ENCODE peak calls at places on chromosomes 1 and 21, in four cellular contexts. One of them, this sample, is unnamed.

GRCh38 chr1:155645648-155646047 is 35.6 kb downstream of the MSTO1 start:
- DNase-seq in H1: no peak
- DNase-seq in SK-N-SH: no peak
- DNase-seq in GM12891: no peak
- DNase-seq in this sample: no peak

GRCh38 chr1:17119076-17119743 is at the start of gene PADI2:
- DNase-seq in SK-N-SH: peak
- DNase-seq in H1: no peak
- DNase-seq in GM12891: peak
- DNase-seq in this sample: peak

GRCh38 chr1:243706563-243706962 is 143.5 kb downstream of the AKT3 start:
- DNase-seq in H1: no peak
- DNase-seq in SK-N-SH: no peak
- DNase-seq in GM12891: no peak
- DNase-seq in this sample: no peak

GRCh38 chr1:219125342-219125741 is 48.3 kb upstream of the LYPLAL1 start:
- DNase-seq in H1: no peak
- DNase-seq in SK-N-SH: no peak
- DNase-seq in GM12891: no peak
- DNase-seq in this sample: no peak

GRCh38 chr1:160474392-160475242 is 48.4 kb downstream of the SLAMF6 start:
- DNase-seq in GM12891: no peak
- DNase-seq in H1: no peak
- DNase-seq in SK-N-SH: no peak
- DNase-seq in this sample: no peak

GRCh38 chr21:35035581-35035980 is 13.5 kb downstream of the RUNX1 start:
- DNase-seq in SK-N-SH: no peak
- DNase-seq in H1: no peak
- DNase-seq in GM12891: no peak
- DNase-seq in this sample: no peak

GRCh38 chr1:221527886-221528634 is 213.8 kb downstream of the DUSP10 start:
- DNase-seq in SK-N-SH: no peak
- DNase-seq in GM12891: no peak
- DNase-seq in H1: no peak
- DNase-seq in this sample: no peak

GRCh38 chr21:36841866-36842265 is 124.6 kb downstream of the HLCS start:
- DNase-seq in SK-N-SH: no peak
- DNase-seq in H1: no peak
- DNase-seq in GM12891: no peak
- DNase-seq in this sample: no peak

GRCh38 chr1:220905650-220906560 is 26.7 kb downstream of the HLX start:
- DNase-seq in SK-N-SH: no peak
- DNase-seq in GM12891: no peak
- DNase-seq in H1: no peak
- DNase-seq in this sample: no peak

GRCh38 chr1:32291145-32291707 is 657 bp upstream of the HDAC1 start:
- DNase-seq in SK-N-SH: no peak
- DNase-seq in H1: no peak
- DNase-seq in GM12891: no peak
- DNase-seq in this sample: no peak

GRCh38 chr1:47481936-47482335 is 44.1 kb downstream of the FOXD2 start:
- DNase-seq in SK-N-SH: no peak
- DNase-seq in GM12891: no peak
- DNase-seq in H1: no peak
- DNase-seq in this sample: no peak

GRCh38 chr21:32137266-32137665 is 141.6 kb downstream of the MIS18A start:
- DNase-seq in SK-N-SH: no peak
- DNase-seq in H1: no peak
- DNase-seq in GM12891: no peak
- DNase-seq in this sample: no peak

GRCh38 chr21:41631564-41632461 is 123.9 kb upstream of the TMPRSS2 start:
- DNase-seq in GM12891: no peak
- DNase-seq in SK-N-SH: no peak
- DNase-seq in H1: no peak
- DNase-seq in this sample: no peak

GRCh38 chr1:220487297-220487820 is 40.6 kb upstream of the MARK1 start:
- DNase-seq in SK-N-SH: no peak
- DNase-seq in H1: no peak
- DNase-seq in GM12891: no peak
- DNase-seq in this sample: no peak

DNA sequence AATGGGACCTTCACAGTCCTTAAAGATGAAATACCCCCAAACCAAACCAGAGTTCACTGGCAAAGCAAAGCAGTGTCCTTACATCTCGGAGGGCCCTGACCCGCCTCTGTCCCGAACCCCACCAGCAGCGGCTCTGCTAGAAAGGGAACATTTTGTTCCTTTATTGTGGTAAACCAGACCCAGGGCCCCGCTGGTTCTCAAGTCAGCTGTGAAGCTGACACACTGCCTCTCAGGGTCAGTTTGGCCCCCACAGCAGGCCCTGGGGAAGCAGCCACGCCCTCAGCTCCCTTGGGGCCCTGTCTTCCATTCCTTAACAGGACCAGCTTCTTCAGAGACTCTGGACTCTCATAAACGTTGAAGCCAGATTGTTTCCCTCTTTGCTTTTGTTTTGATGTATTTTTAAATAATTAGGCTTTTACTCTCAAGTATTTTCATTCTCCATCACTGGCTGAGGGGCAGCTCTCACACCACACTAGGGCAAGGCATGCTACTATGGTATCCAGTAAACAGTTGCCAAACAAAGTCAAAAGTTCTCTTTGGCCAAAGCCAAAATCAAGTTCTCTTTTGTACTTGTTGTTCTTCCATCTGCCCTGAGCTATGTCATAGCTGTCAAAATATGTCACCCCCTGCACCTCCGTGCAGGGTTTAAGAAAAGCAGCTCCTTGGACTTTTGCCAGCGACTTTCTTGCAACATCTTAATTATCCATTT is 61.1 kb upstream of the ANGPTL1 start:
- DNase-seq in H1: no peak
- DNase-seq in SK-N-SH: no peak
- DNase-seq in GM12891: no peak
- DNase-seq in this sample: no peak
- TF ChIP-seq TAF1 in H1: no peak
- TF ChIP-seq TAF1 in SK-N-SH: no peak
- TF ChIP-seq TAF1 in GM12891: no peak
- TF ChIP-seq TAF1 in this sample: no peak

GRCh38 chr1:169509354-169509753 is 23.6 kb upstream of the SLC19A2 start:
- DNase-seq in SK-N-SH: no peak
- DNase-seq in H1: no peak
- DNase-seq in GM12891: no peak
- DNase-seq in this sample: no peak
- TF ChIP-seq TAF1 in SK-N-SH: no peak
- TF ChIP-seq TAF1 in H1: no peak
- TF ChIP-seq TAF1 in GM12891: no peak
- TF ChIP-seq TAF1 in this sample: no peak

DNA sequence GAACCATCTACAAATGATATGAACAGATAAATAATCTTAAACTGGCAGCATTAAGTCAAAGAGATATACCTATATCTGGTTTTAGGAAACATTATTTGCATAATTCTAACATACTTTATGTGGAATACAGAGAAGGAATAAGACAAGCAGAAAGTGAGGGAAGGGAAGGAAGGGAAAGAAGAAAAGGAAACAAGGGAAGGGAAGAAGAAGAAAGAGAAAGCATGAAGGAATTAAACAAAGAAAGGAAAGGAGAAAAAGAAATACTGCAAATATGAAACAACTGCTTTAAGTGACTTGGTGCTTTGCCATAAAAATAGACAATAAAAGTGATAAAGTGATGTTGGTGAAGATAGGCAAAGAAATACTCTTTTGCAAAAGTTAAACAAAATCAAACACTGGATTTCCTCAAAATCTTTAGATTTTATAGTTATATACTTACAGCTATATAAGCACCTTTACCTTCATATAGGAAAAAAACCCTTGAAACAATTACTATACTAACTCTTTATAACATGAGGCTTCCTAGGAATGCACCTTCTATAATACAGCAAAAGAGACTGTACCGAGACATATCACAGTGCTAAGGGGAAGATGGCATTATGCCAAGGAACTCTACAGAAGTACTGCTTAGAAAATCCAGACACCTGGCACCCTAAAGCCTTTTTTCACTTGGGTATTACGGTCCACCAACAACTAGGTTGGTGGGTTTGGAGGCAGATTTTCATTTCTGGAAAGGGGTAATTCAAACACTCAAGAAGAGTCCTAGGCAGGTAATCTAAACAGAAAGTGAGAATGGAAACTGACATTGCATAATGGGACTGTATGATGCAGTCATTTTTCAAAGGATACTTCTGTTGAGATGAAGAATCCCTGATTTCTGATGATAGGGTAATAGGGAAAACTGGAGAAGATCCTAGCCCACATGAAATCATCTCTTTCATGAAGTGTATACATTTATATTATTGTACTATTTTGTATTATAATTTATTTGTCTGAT is 19.8 kb downstream of the SCMH1 start:
- DNase-seq in GM12891: no peak
- DNase-seq in SK-N-SH: no peak
- DNase-seq in H1: no peak
- DNase-seq in this sample: no peak
- TF ChIP-seq TAF1 in GM12891: no peak
- TF ChIP-seq TAF1 in SK-N-SH: no peak
- TF ChIP-seq TAF1 in H1: no peak
- TF ChIP-seq TAF1 in this sample: no peak

DNA sequence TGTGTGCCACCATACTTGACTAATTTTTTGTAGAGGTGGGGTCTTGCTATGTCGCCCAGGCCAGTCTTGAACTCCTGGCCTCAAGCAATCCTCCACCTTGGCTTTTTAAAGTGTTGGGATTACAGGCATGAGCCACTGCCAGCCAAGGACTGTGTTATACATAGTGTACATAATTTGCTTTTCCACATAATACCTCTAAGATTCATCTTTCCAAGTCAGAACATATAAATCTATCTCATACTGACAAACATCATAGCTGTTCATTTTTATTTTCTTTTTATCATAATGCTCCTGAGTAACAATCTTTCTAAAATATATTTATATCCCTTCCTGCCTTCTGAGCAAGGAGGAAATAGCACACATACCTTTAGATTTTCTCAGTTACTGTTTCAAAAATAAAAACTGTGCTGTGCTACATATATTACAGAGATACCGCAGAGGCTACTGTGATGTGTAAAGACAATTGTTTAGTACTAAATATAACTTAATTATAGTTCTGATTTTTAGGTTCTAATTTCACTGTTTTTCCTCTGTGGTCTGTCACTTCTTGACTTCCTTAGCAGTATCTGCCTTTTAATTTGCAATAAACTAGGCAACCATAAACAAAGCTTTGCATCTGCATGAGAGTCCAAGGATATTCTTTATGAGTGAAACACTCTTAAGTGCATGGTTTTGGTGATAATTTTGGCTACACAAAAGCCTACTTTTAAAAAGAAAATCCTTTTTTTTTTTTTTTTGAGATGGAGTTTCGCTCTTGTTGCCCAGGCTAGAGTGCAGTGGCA is 59.3 kb downstream of the EYA3 start:
- DNase-seq in H1: no peak
- DNase-seq in SK-N-SH: no peak
- DNase-seq in GM12891: no peak
- DNase-seq in this sample: no peak
- TF ChIP-seq TAF1 in H1: no peak
- TF ChIP-seq TAF1 in SK-N-SH: no peak
- TF ChIP-seq TAF1 in GM12891: no peak
- TF ChIP-seq TAF1 in this sample: no peak

DNA sequence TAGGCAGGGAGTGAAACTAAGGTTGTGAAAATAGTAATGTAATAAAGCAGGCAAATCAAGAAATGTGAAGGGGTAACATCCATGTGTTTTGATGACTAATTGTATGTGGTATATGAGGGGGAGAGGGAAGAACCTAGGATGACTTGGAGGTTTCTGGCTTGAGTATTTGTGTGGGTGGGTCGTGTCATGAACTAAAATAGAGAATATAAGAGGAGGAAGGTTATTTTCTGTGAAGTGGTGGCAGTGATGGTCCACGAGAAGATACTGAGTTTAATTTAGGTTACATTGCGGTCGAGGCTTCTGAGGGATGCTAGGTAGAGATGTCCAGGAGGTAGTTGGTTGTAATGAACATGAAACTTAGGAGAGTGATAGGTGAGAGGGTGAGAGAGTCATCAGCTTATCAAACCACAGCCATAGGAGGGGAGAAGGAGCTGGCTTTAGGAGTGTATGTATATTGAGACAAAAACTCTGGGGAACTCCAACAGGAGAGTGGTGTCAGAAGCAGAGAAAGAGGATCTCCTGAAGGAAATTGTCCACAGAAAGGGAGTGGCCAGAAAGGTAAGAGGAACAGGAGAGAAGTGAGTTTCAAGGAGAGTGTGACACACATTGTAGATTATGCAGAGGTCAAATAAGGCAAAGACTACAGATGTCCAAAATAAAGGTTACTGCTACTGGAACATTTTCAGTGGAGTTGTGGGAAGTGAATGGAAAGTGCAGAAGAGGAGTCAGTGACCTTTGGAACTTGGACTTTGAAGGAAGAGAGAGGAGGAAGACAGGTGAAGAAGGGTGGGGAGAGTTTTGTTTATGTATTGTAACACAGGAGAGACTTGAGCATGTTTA is 89.0 kb upstream of the MACF1 start:
- DNase-seq in SK-N-SH: no peak
- DNase-seq in GM12891: no peak
- DNase-seq in H1: no peak
- DNase-seq in this sample: no peak
- TF ChIP-seq TAF1 in SK-N-SH: no peak
- TF ChIP-seq TAF1 in GM12891: no peak
- TF ChIP-seq TAF1 in H1: no peak
- TF ChIP-seq TAF1 in this sample: no peak

GRCh38 chr1:184691719-184692324 is 62.8 kb downstream of the EDEM3 start:
- DNase-seq in H1: no peak
- DNase-seq in SK-N-SH: peak
- DNase-seq in GM12891: no peak
- DNase-seq in this sample: no peak
- TF ChIP-seq TAF1 in H1: no peak
- TF ChIP-seq TAF1 in SK-N-SH: no peak
- TF ChIP-seq TAF1 in GM12891: no peak
- TF ChIP-seq TAF1 in this sample: no peak

This sample was measured in GM12892.